ENCODE peak calls at places on chromosome 4, in four cellular contexts. L, V, W and G are unnamed samples.

GRCh38 chr4:98222306-98222705 is 38.9 kb upstream of the RAP1GDS1 start:
- DNase-seq in L (no peak), W (no peak), V (no peak), G (no peak)

GRCh38 chr4:168540865-168541607 is 44.2 kb downstream of the PALLD start:
- DNase-seq in W (no peak), V (no peak), L (no peak), G (no peak)

GRCh38 chr4:77079281-77079680 is 3.5 kb upstream of the CCNI start:
- DNase-seq in W (no peak), V (no peak), L (no peak), G (no peak)

GRCh38 chr4:3836041-3836801 is 70.0 kb downstream of the ADRA2C start:
- DNase-seq in L (no peak), W (no peak), V (no peak), G (no peak)

GRCh38 chr4:9924750-9925149 is 96.5 kb downstream of the SLC2A9 start:
- DNase-seq in L (peak; percentile 15), W (no peak), V (peak; percentile 13), G (peak; percentile 4)

GRCh38 chr4:58711039-58711438 is 1600.9 kb upstream of the IGFBP7 start:
- DNase-seq in L (no peak), V (no peak), W (no peak), G (no peak)

GRCh38 chr4:92235741-92236140 is 68.0 kb upstream of the GRID2 start:
- DNase-seq in W (no peak), V (peak; percentile 17), L (peak; percentile 55), G (no peak)

GRCh38 chr4:151139814-151140213 is 40.4 kb downstream of the RPS3A start:
- DNase-seq in L (no peak), V (no peak), W (no peak), G (no peak)

GRCh38 chr4:41050840-41051775 is 163.2 kb downstream of the APBB2 start:
- DNase-seq in W (no peak), V (no peak), L (no peak), G (no peak)

GRCh38 chr4:97496298-97496873 is 646.9 kb downstream of the STPG2 start:
- DNase-seq in L (no peak), V (no peak), W (no peak), G (no peak)

GRCh38 chr4:76210502-76210901 is 3.1 kb downstream of the SCARB2 start:
- DNase-seq in W (no peak), L (no peak), V (no peak), G (no peak)

GRCh38 chr4:52873861-52874343 is 11.8 kb downstream of the RASL11B start:
- DNase-seq in L (peak; percentile 67), W (no peak), V (no peak), G (no peak)

GRCh38 chr4:123826896-123827295 is 430.3 kb downstream of the SPRY1 start:
- DNase-seq in W (no peak), L (peak; percentile 68), V (peak; percentile 66), G (no peak)

GRCh38 chr4:1347410-1347864 is 429 bp downstream of the UVSSA start:
- DNase-seq in V (peak; percentile 82), L (peak; percentile 93), W (peak; percentile 90), G (no peak)

GRCh38 chr4:89248879-89249281 is 58.7 kb downstream of the GPRIN3 start:
- DNase-seq in V (no peak), W (no peak), L (no peak), G (no peak)

GRCh38 chr4:56821394-56822263 is at the start of gene SPINK2:
- DNase-seq in W (peak; percentile 78), L (no peak), V (no peak), G (no peak)

GRCh38 chr4:31803511-31804195 is 1083.5 kb downstream of the PCDH7 start:
- DNase-seq in L (peak; percentile 7), W (no peak), V (no peak), G (no peak)

GRCh38 chr4:84965558-84966381 is 720 bp downstream of the WDFY3 start:
- DNase-seq in V (peak; percentile 17), W (peak; percentile 83), L (peak; percentile 42), G (no peak)

GRCh38 chr4:128635141-128635911 is 174.2 kb upstream of the JADE1 start:
- DNase-seq in W (peak; percentile 86), V (peak; percentile 55), L (peak; percentile 99), G (no peak)

GRCh38 chr4:26459054-26459755 is 31.1 kb downstream of the CCKAR start:
- DNase-seq in L (peak; percentile 80), W (no peak), V (peak; percentile 86), G (no peak)

GRCh38 chr4:24991015-24991414 is 39.7 kb downstream of the LGI2 start:
- DNase-seq in V (peak; percentile 36), L (peak; percentile 89), W (no peak), G (no peak)

GRCh38 chr4:21830272-21830671 is 118.3 kb downstream of the KCNIP4 start:
- DNase-seq in L (no peak), V (no peak), W (no peak), G (no peak)

GRCh38 chr4:151676301-151676700 is 84.5 kb downstream of the GATB start:
- DNase-seq in L (peak; percentile 67), W (no peak), V (peak; percentile 94), G (no peak)

GRCh38 chr4:149823770-149824221 is 8.2 kb upstream of the IQCM start:
- DNase-seq in V (peak; percentile 74), W (no peak), L (peak; percentile 39), G (peak; percentile 89)

GRCh38 chr4:110196206-110196870 is 2.1 kb downstream of the ELOVL6 start:
- DNase-seq in L (peak; percentile 30), W (peak; percentile 83), V (peak; percentile 32), G (no peak)

GRCh38 chr4:6758732-6759131 is 23.8 kb upstream of the KIAA0232 start:
- DNase-seq in W (no peak), V (no peak), L (no peak), G (no peak)

GRCh38 chr4:187937557-187937956 is 58.0 kb upstream of the ZFP42 start:
- DNase-seq in W (no peak), L (no peak), V (no peak), G (no peak)

GRCh38 chr4:169379688-169380087 is 108.9 kb upstream of the SH3RF1 start:
- DNase-seq in V (no peak), L (no peak), W (no peak), G (no peak)

GRCh38 chr4:152293527-152293926 is 242.4 kb downstream of the FBXW7 start:
- DNase-seq in L (no peak), V (no peak), W (no peak), G (no peak)

GRCh38 chr4:150518559-150518958 is 63.4 kb upstream of the MAB21L2 start:
- DNase-seq in W (no peak), L (peak; percentile 19), V (peak; percentile 70), G (no peak)

GRCh38 chr4:120821986-120822385 is 100.5 kb downstream of the PRDM5 start:
- DNase-seq in W (no peak), L (no peak), V (no peak), G (no peak)

GRCh38 chr4:12036450-12036849 is 607.8 kb upstream of the HS3ST1 start:
- DNase-seq in V (no peak), W (no peak), L (peak; percentile 24), G (no peak)

DNA sequence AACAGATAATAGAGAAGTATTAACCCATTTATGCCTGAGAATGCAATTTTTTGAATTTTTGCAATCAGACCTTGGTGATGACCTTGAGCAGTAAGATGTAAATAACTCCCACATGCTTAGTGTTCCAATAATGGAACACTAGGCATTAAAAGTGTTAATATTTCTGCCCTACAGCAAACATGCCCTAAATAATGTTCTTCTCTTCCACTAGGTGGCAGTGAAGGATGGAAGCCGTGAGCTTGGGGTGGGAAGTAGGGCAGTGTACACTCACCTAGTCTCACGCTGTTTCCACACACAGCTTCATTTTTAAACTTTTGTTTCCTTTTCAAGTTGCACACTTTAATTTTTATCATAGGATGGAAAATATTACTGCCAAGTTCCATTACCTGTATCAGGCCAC is 613.1 kb upstream of the HS3ST1 start:
- DNase-seq in V (no peak), L (peak; percentile 52), W (no peak), G (no peak)
- TF ChIP-seq CTCF in V (no peak), L (peak; percentile 42), W (peak; percentile 46), G (no peak)

DNA sequence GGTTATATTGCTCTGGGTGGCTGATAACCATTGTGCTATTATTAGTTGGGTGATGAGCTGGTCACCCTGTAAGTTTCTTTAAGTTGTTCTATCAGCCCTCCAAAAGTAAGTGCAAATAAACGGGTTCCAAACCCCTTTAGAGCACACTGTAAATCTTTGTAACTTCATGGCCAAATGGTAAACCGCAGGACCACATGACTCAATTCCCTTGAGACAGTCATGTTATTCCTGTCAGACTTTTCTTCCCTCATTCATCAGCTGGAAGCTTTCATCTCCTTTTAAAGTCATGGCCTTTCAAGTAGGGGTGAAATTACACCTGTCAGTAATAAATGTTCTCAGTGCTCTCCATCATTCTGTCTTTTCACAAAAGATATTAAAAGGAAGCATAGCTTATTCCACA is 275.3 kb downstream of the CFAP299 start:
- DNase-seq in V (peak; percentile 67), W (no peak), L (peak; percentile 25), G (no peak)
- H3K4me3 ChIP-seq in V (no peak overlapping the region), W (no peak overlapping the region), L (no peak overlapping the region), G (no peak overlapping the region)

DNA sequence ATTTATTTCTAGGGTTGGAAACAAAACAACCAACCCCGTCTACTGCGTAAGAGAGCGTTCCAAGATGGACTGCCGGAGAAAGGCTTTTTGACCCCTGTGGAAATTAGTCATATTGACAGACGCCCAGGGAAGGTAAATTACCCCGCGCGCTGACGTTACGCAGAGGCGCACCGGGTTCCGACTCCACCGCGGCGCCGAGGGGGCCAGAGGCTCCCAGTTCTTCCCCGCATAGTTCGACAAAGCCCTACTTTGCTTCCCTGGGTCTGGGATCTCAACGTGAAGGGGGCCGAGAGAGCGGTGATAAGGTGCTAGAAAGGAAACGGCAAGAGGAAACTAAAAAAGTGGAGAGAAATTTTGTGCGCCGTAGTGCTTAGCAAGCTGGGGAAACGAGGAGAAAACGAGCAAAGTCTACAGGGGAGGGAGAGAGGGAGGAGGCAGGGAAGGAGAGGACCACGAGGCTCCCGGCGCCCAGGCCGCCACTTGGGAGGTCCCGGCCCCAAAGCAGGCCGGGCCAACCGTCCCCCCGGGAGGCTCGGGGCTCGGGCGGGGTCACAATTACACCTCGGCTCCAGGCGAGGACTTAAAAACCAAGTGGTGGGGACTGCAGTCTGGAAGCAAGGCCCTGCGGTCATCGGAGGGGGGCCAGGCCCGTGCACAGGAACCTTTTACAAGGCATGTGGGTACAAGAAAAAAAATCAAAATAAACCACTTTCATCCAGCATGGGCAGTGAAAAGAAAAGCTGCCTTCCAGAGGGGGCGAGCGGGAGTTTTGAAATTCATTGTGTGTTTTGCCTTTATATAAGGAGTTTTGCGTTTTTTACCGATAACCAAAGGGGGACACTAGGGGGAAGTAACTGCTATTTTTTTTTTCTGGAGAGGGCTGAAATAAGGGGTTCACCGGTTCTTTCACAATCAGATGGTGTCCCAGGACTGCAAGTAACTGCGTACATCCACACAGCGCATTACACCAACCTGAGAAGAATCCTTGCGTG is 13.1 kb downstream of the HAND2 start:
- DNase-seq in L (peak; percentile 70), W (no peak), V (no peak), G (no peak)
- H3K27me3 ChIP-seq in L (peaks cover 26% of the 10 kb centered on the region), W (peaks cover 98% of the 10 kb centered on the region), V (peaks cover 79% of the 10 kb centered on the region), G (peaks cover 1% of the 10 kb centered on the region)

DNA sequence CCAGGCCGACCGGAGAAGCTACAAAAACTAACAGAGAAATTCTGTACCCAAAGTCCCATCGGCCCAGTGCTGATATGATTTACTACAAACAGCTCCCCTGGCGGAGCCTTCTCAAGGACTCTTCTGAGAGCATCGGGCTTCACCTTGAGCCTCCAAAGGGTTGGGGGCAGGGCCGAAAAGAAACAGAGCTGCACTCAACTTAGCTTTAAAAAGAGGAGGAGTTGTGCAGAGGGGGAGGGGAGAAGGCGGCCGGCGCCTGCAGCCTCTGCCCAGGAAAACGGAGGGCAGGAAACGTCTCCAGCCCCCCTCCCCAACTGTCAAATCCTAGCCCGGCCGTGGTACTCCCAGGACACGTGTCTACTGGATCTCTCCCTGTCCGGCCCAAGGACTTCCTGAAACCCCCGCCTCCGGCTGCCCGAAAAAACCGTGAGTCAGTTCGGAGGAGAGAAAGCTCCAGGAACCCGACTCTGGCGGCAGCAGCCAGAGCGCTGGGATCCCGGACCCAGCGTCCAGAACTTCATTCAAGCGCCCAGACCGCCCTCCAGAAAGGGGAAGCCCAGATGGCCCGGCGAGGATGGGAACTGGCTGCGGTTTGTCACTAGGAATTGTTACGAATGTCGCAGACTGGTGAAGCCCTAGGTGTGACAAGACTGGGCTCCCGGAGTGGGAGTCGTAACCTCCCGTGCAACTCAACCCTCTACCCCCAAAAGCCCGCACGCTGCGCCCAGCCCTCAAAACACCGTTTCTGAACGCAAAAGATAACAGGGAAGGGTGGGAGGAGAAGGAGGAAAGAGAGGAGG is 1.0 kb downstream of the ADAMTS3 start:
- DNase-seq in W (peak; percentile 86), V (peak; percentile 77), L (peak; percentile 93), G (peak; percentile 17)
- TF ChIP-seq CTCF in W (peak; percentile 41), V (peak; percentile 35), L (peak; percentile 52), G (peak; percentile 44)